ENCODE peak calls at places on chromosomes 3 and 15, in five cellular contexts. Q, B, C, D and F are unnamed samples.

GRCh38 chr3:29695905-29696238 is 415.0 kb downstream of the RBMS3 start:
- DNase-seq in D (no peak), B (no peak), Q (no peak), C (no peak), F (no peak)

GRCh38 chr3:161069441-161070251 is 35.5 kb downstream of the B3GALNT1 start:
- DNase-seq in B (no peak), D (peak), Q (peak), C (no peak), F (peak)

GRCh38 chr15:31525296-31525695 is 198.7 kb downstream of the KLF13 start:
- DNase-seq in Q (no peak), D (no peak), B (no peak), C (no peak), F (no peak)

GRCh38 chr3:179765396-179765795 is 112.6 kb downstream of the USP13 start:
- DNase-seq in D (no peak), B (no peak), C (no peak), Q (no peak), F (no peak)

GRCh38 chr15:99410477-99410876 is 155.3 kb upstream of the MEF2A start:
- DNase-seq in Q (no peak), D (no peak), C (no peak), B (peak), F (no peak)

GRCh38 chr3:32577621-32578556 is 7.2 kb upstream of the DYNC1LI1 start:
- DNase-seq in Q (peak), B (no peak), D (peak), C (no peak), F (no peak)

GRCh38 chr3:130627143-130627849 is 110.3 kb downstream of the COL6A6 start:
- DNase-seq in D (no peak), B (no peak), C (no peak), Q (no peak), F (no peak)

GRCh38 chr3:70071138-70071537 is 71.6 kb downstream of the SAMMSON start:
- DNase-seq in D (no peak), B (no peak), Q (no peak), C (no peak), F (no peak)

DNA sequence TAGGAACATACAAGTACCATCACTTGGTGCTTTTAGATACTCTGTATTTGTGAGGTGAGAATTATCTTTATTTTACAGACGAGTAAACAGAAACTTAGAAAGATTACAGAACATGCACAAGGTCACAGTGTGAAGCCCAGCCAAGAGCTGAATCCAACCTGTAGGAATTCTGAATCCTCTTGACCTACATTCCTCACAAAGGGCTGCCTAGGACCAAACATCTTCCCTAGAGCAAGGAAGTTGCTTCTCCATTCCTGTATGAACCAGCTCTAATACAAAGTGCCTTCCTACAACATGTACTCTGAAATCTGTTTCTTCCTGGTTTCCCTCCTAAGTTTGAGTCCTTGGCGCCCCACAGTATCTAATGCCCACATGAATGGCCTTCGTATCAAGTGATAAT is 2.9 kb downstream of the HDGFL3 start:
- DNase-seq in D (no peak), B (no peak), C (peak), Q (no peak), F (no peak)
- H3K4me3 ChIP-seq in D (peak), B (no peak), C (peak), Q (no peak), F (no peak)

GRCh38 chr3:11373645-11374044 is 101.4 kb downstream of the ATG7 start:
- DNase-seq in Q (no peak), C (no peak), D (no peak), B (no peak), F (no peak)
- TF ChIP-seq CTCF in Q (no peak), C (no peak), D (no peak), B (no peak), F (no peak)

DNA sequence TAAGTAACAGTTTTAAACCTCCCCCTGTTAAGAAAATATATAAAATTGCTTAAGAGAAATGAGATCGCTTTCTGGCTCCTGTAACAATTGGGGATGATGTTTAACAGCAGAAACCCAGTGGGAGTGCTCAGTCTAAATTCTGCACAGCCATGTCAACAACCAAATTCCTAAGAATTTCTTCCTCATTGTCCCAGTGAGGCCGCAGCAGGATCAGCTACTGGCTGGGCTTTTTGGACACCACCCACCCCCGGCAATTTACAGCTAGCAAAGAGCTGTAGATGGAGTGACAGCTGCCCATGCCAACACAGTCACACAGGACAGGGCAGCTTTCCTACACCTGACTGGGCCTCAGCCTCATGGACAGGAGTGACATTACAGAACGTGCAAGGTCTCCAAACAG is 942.9 kb downstream of the MCTP2 start:
- DNase-seq in Q (no peak), B (no peak), C (no peak), D (no peak), F (no peak)
- H3K4me3 ChIP-seq in Q (no peak), B (no peak), C (no peak), D (no peak), F (no peak)

GRCh38 chr3:906739-907138 is 186.1 kb upstream of the CNTN6 start:
- DNase-seq in Q (no peak), C (no peak), D (no peak), B (no peak), F (no peak)

GRCh38 chr3:905217-905616 is 187.6 kb upstream of the CNTN6 start:
- DNase-seq in D (no peak), C (peak), Q (no peak), B (no peak), F (no peak)

DNA sequence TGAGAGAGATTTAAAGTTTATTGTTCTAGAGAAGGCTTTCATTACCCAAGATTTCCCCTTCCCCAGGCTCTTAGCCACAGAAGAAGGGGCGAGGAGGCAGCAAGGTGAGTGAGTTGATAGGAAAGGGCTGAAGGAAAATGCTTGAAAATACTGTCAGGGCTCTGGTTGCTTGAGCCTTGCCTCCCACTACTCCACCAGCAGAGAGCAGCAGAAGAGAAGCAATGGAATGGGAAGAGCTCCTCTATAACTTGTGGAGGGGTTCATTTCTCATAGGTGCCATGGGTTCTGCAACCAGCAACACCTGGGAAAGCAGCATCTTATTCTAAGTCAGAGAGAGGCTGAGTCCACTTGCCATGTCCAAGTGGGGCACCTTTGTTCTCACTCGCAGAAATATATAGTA is 184.0 kb upstream of the CNTN6 start:
- DNase-seq in B (no peak), D (no peak), Q (no peak), C (peak), F (no peak)
- TF ChIP-seq CTCF in B (no peak), D (no peak), Q (no peak), C (peak), F (peak)

DNA sequence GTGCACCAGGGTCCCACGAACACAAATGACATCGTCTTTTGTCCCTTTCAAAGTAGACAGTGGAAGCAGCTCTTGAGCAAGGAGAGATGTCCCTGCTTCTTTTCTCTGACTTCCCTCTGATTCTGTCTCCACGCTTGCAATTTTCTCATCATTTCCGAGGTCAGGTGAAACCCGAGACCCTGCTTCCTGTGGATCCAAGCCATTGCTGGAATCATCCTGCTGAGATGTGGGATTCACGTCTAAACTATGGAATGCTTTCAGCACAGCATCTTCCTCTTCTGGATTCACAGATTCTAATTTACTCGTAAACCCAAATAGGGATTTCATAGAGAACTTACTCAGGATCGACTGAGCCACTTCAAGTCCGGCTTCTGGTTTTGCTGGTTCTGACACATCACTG is 127.1 kb downstream of the FMN1 start:
- DNase-seq in Q (peak), D (no peak), C (peak), B (no peak), F (no peak)
- H3K4me3 ChIP-seq in Q (peak), D (no peak), C (peak), B (peak), F (peak)

DNA sequence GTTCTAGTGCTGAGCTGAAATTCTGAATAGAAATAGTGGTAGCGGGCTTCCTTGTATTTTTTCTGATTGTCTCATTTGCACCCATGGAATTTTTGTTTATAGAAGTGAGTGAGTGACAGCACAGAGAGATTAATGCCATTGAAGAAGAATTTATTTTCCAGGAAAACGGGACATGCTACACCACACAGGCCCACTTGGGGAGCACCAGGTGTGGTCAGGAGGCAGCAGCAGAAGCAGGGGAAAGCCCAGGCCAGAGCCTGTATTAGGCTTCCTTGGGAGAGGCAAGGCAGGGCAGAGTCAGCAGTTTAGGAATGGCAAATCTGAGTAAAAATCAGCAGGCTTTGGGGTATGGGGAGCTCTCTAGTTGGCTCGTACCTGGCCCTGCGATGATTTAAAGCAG is 88.4 kb upstream of the ATP11B start:
- DNase-seq in C (peak), Q (no peak), D (no peak), B (no peak), F (no peak)
- TF ChIP-seq CTCF in C (peak), Q (no peak), D (no peak), B (no peak), F (no peak)

GRCh38 chr3:50156991-50157493 is 1.9 kb downstream of the SEMA3F start:
- DNase-seq in D (no peak), B (no peak), Q (no peak), C (peak), F (no peak)
- H3K4me3 ChIP-seq in D (no peak), B (peak), Q (peak), C (peak), F (peak)

DNA sequence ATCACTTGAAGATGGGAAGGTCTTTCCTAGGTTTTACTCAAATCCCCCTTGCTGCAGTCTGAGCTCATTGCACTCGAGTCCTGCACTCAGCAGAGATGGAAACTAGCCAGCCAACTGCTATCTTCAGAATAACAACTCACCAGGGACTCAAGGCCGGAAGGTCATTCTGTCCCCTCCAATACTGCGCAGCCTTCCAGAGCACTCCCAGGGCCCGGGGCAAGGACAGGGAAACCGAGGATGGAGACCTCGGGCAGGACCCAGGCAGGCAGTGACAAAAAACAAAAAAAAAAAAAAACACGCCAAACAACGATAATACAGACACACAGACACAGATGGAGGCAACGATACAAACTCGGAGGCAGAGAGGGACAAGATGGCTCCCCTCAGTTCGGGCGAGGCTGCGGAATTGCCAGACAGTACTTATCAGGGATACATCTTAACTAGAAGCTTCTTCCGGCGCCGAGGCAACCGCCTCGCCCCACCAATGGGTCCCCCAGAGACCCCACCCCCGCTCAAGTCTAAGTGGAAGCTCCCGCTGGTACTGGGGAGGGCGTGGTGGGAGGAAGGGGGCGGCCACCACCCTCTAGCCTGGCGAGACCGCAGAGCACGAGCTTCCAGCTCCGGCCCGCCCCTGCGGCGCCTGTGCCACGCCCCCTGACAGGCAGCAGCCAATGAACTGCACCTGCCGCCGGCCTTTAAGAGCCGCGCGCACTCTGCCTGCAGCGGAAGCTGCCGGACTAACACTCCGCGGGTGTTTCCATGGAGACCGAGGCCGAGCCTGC is 7.0 kb upstream of the MAP1A start:
- DNase-seq in B (peak), Q (peak), C (peak), D (peak), F (peak)
- TF ChIP-seq CTCF in B (peak), Q (peak), C (peak), D (peak), F (no peak)

GRCh38 chr3:15520804-15521572 is 518 bp downstream of the COLQ start:
- DNase-seq in C (no peak), B (no peak), D (no peak), Q (no peak), F (no peak)
- H3K4me3 ChIP-seq in C (peak), B (no peak), D (no peak), Q (no peak), F (no peak)

GRCh38 chr15:40937762-40938529 is 8.8 kb downstream of the DLL4 start:
- DNase-seq in C (peak), B (no peak), Q (no peak), D (peak), F (no peak)
- TF ChIP-seq CTCF in C (peak), B (peak), Q (peak), D (peak), F (peak)